ENCODE peak calls at places on chromosomes 11 and 22, in five cellular contexts. V is fibroblast of lung, F is GM23248, R is left ventricle myocardium inferior, E is cardiac fibroblast. P is an unnamed sample.

GRCh38 chr11:1117970-1118369 is 39.8 kb upstream of the MUC5AC start:
- DNase-seq in V (no peak), F (no peak), R (no peak), E (no peak), P (no peak)

GRCh38 chr11:29634248-29634647 is 382.6 kb downstream of the KCNA4 start:
- DNase-seq in V (no peak), F (peak), R (no peak), E (peak), P (peak)

GRCh38 chr22:21797444-21798221 is 62.0 kb upstream of the YPEL1 start:
- DNase-seq in V (no peak), F (no peak), R (no peak), E (peak), P (peak)

GRCh38 chr11:86551286-86551685 is 121.1 kb downstream of the ME3 start:
- DNase-seq in V (peak), F (peak), R (no peak), E (peak), P (peak)

GRCh38 chr22:48901324-48901723 is 926.3 kb downstream of the BRD1 start:
- DNase-seq in V (no peak), F (no peak), R (no peak), E (no peak), P (no peak)

GRCh38 chr11:396948-397548 is 3.0 kb downstream of the PKP3 start:
- DNase-seq in V (peak), F (peak), R (peak), E (peak), P (peak)

GRCh38 chr22:42805016-42805997 is 51.8 kb downstream of the ARFGAP3 start:
- DNase-seq in V (no peak), F (no peak), R (peak), E (no peak), P (no peak)

GRCh38 chr11:118911880-118912741 is 13.6 kb downstream of the BCL9L start:
- DNase-seq in V (peak), F (peak), R (peak), E (peak), P (peak)

GRCh38 chr11:127392575-127392974 is 392.0 kb upstream of the KIRREL3 start:
- DNase-seq in V (no peak), F (no peak), R (no peak), E (no peak), P (no peak)

GRCh38 chr22:28474248-28474647 is 205.4 kb downstream of the TTC28 start:
- DNase-seq in V (no peak), F (no peak), R (no peak), E (no peak), P (no peak)

GRCh38 chr22:49193348-49193747 is 634.3 kb downstream of the BRD1 start:
- DNase-seq in V (no peak), F (no peak), R (peak), E (no peak), P (no peak)

GRCh38 chr11:126857860-126858808 is 142.4 kb downstream of the KIRREL3 start:
- DNase-seq in V (peak), F (peak), R (no peak), E (peak), P (peak)

GRCh38 chr22:21711851-21712250 is 23.7 kb downstream of the YPEL1 start:
- DNase-seq in V (no peak), F (no peak), R (no peak), E (no peak), P (no peak)

GRCh38 chr11:33292306-33292705 is 35.1 kb downstream of the HIPK3 start:
- DNase-seq in V (no peak), F (no peak), R (no peak), E (no peak), P (no peak)

GRCh38 chr11:285894-286220 is 3.1 kb upstream of the PGGHG start:
- DNase-seq in V (no peak), F (no peak), R (no peak), E (no peak), P (no peak)

GRCh38 chr22:42799462-42800405 is 57.3 kb downstream of the ARFGAP3 start:
- DNase-seq in V (no peak), F (peak), R (no peak), E (no peak), P (no peak)

GRCh38 chr11:94793822-94794221 is 25.7 kb downstream of the AMOTL1 start:
- DNase-seq in V (peak), F (peak), R (no peak), E (peak), P (peak)

GRCh38 chr22:50236731-50237409 is 8.0 kb downstream of the TUBGCP6 start:
- DNase-seq in V (no peak), F (peak), R (peak), E (peak), P (peak)

GRCh38 chr22:22033803-22034468 is 51.3 kb upstream of the TOP3B start:
- DNase-seq in V (no peak), F (no peak), R (no peak), E (no peak), P (no peak)

GRCh38 chr11:119681537-119681936 is 47.5 kb downstream of the NECTIN1 start:
- DNase-seq in V (no peak), F (peak), R (no peak), E (no peak), P (no peak)

GRCh38 chr22:31431950-31432349 is 32.5 kb downstream of the DRG1 start:
- DNase-seq in V (no peak), F (no peak), R (no peak), E (no peak), P (no peak)

GRCh38 chr11:94597896-94598295 is 30.7 kb downstream of the PIWIL4 start:
- DNase-seq in V (peak), F (no peak), R (no peak), E (peak), P (peak)

GRCh38 chr11:55481416-55481815 is 72.9 kb upstream of the OR4C15 start:
- DNase-seq in V (no peak), F (no peak), R (no peak), E (no peak), P (no peak)

GRCh38 chr22:49926916-49927315 is 8.5 kb downstream of the CRELD2 start:
- DNase-seq in V (no peak), F (no peak), R (no peak), E (no peak), P (no peak)

GRCh38 chr11:67507242-67507890 is 596 bp downstream of the CDK2AP2 start:
- DNase-seq in V (no peak), F (peak), R (peak), E (no peak), P (peak)

GRCh38 chr22:31891366-31892079 is 52.8 kb upstream of the YWHAH start:
- DNase-seq in V (no peak), F (peak), R (no peak), E (peak), P (no peak)

GRCh38 chr11:95521862-95522261 is 267.7 kb downstream of the FAM76B start:
- DNase-seq in V (no peak), F (no peak), R (no peak), E (no peak), P (no peak)

GRCh38 chr11:43021466-43021865 is 290.3 kb upstream of the API5 start:
- DNase-seq in V (no peak), F (no peak), R (no peak), E (no peak), P (no peak)

GRCh38 chr22:50169774-50170341 is 673 bp upstream of the PANX2 start:
- DNase-seq in V (no peak), F (peak), R (no peak), E (peak), P (peak)

GRCh38 chr11:119378851-119379465 is 2.5 kb downstream of the USP2 start:
- DNase-seq in V (no peak), F (no peak), R (no peak), E (no peak), P (no peak)

GRCh38 chr22:45831394-45831793 is 145.6 kb downstream of the WNT7B start:
- DNase-seq in V (peak), F (peak), R (no peak), E (peak), P (peak)

GRCh38 chr22:29689872-29690213 is 30.0 kb upstream of the CABP7 start:
- DNase-seq in V (peak), F (peak), R (peak), E (peak), P (peak)

GRCh38 chr11:45092901-45093760 is 53.3 kb upstream of the PRDM11 start:
- DNase-seq in V (peak), F (peak), R (no peak), E (peak), P (peak)

GRCh38 chr22:26321469-26321913 is 107.6 kb upstream of the ASPHD2 start:
- DNase-seq in V (no peak), F (peak), R (peak), E (peak), P (peak)

GRCh38 chr22:19703869-19704268 is 10.4 kb upstream of the SEPTIN5 start:
- DNase-seq in V (no peak), F (no peak), R (no peak), E (no peak), P (no peak)

GRCh38 chr11:61919113-61919840 is 1.9 kb upstream of the RAB3IL1 start:
- DNase-seq in V (no peak), F (no peak), R (no peak), E (no peak), P (no peak)

GRCh38 chr11:17713851-17714250 is 5.5 kb upstream of the MYOD1 start:
- DNase-seq in V (no peak), F (no peak), R (no peak), E (no peak), P (no peak)

DNA sequence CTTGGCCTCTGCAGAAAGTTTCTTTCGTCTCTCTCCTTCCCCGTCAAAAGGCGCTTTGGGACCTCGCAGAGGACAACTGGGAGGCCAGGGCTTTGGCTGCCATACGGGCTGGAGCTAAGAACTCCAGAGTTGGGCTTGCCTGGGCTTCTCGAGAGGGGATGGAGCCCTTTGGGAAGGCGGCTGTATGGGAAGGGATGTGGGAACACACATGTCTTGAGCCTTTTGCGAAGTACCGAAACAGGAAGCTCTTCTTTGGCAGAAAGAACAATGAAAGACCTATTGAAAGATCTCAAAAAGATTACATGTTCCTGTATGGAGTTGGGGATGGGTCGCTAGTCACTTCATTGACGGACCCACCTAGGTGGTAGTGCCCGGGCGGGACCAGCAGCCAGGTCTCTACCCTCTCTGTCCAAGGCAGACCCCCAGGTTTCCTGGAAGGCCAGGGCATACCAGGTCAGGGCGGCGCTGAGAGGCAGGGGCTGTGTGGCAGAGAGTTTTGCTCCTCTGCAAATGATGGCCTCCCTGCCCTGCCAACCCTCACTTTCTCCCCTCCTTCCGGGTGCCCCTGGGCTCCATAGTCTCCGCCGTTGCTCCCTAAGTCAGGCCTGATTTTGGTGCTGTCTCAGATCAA is 993 bp downstream of the ST14 start:
- DNase-seq in V (no peak), F (no peak), R (no peak), E (no peak), P (no peak)
- H3K4me3 ChIP-seq in V (no peak), F (no peak), R (peak), E (no peak), P (no peak)

GRCh38 chr11:73267921-73268540 is 4.1 kb upstream of the P2RY6 start:
- DNase-seq in V (no peak), F (no peak), R (no peak), E (no peak), P (no peak)
- H3K4me3 ChIP-seq in V (no peak), F (no peak), R (no peak), E (no peak), P (no peak)

DNA sequence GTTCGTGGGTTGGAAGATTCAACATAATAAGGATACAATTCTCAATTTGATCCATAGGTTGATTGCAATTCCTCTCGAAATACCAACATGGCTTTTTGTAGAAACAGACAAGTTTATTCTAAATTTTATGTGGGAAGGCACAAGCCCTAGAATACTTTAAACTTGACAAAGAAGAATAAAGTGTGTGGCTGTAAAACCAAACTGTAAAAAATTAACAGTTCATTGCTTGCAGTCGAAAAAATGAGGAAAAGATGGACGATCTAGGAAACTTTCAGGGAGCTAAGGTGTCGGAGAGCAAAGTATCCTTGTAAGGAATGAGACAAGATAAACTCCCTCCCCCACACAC is 1.0 kb upstream of the GLB1L3 start:
- DNase-seq in V (no peak), F (no peak), R (no peak), E (no peak), P (no peak)
- H3K4me3 ChIP-seq in V (no peak), F (no peak), R (no peak), E (no peak), P (no peak)

GRCh38 chr11:70207531-70208131 is 4.5 kb downstream of the FADD start:
- DNase-seq in V (no peak), F (no peak), R (no peak), E (no peak), P (no peak)

GRCh38 chr11:70210051-70210501 is 7.0 kb downstream of the FADD start:
- DNase-seq in V (peak), F (peak), R (no peak), E (peak), P (peak)

GRCh38 chr11:70210516-70210915 is 7.4 kb downstream of the FADD start:
- DNase-seq in V (no peak), F (peak), R (no peak), E (no peak), P (peak)

GRCh38 chr11:70209391-70209912 is 6.4 kb downstream of the FADD start:
- DNase-seq in V (no peak), F (no peak), R (no peak), E (no peak), P (no peak)

DNA sequence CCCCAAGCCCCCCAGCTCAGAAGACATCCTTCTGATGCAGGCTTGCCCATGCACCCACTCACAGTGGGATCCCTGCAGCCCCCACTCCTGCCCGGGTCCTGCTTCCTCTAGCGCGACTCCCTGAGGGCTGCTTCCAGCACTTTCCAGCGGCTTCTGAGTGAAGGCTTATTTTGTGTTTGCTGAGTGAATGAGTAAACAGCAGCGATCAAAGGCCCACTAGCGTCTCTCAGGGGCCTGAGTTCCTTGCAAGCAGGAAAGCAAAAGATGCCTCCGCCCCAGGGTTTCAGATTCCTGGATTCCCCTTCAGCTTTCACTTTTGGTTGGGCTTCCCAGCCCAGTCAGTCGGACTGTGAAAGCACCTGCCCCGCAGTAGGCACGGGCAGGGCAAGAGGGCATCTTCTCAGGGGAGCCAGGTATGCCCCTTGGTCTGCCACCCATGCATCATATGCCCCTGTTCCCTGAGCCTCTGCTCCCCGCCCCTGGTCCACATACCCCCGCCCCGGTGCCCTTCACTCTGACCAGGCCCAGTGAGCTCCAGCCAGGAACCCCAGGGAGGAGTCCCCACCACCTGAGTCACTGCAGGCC is 9.2 kb downstream of the FADD start:
- DNase-seq in V (no peak), F (no peak), R (no peak), E (no peak), P (no peak)
- H3K4me3 ChIP-seq in V (no peak), F (no peak), R (peak), E (no peak), P (no peak)

GRCh38 chr11:128506384-128506783 is 81.0 kb downstream of the ETS1 start:
- DNase-seq in V (no peak), F (no peak), R (no peak), E (no peak), P (no peak)

GRCh38 chr11:128508785-128509518 is 78.4 kb downstream of the ETS1 start:
- DNase-seq in V (peak), F (peak), R (no peak), E (no peak), P (peak)

GRCh38 chr11:128509990-128510389 is 77.4 kb downstream of the ETS1 start:
- DNase-seq in V (peak), F (peak), R (no peak), E (no peak), P (peak)

GRCh38 chr11:128506999-128507591 is 80.3 kb downstream of the ETS1 start:
- DNase-seq in V (peak), F (peak), R (peak), E (peak), P (peak)

GRCh38 chr11:128507936-128508335 is 79.4 kb downstream of the ETS1 start:
- DNase-seq in V (no peak), F (no peak), R (no peak), E (no peak), P (no peak)
- H3K4me3 ChIP-seq in V (peak), F (peak), R (peak), E (peak), P (no peak)

DNA sequence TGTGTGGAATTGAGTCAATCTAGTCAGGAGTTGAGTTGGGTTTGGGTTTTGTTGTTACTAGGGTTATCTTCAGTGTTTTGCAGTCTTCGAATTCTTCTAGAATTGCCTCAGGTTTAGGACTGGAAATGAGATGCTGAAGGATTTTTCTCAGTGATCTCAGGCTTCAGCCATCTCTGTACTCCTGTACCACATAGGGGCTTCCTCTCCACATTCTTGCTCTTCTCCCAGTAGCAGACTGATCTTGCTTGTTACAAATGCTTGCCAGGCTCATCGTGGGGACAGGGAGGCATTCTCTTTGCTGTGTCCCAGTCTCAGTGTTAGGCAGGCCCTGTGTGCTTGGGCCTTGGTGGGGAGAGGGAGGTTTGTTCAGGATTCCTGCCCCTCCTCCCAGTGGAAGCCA is 96.1 kb downstream of the LRRC32 start:
- DNase-seq in V (no peak), F (peak), R (no peak), E (no peak), P (peak)
- H3K4me3 ChIP-seq in V (no peak), F (no peak), R (no peak), E (no peak), P (no peak)

GRCh38 chr11:12361650-12362049 is 15.7 kb upstream of the PARVA start:
- DNase-seq in V (no peak), F (no peak), R (no peak), E (no peak), P (no peak)
- H3K4me3 ChIP-seq in V (no peak), F (no peak), R (no peak), E (no peak), P (no peak)

GRCh38 chr11:2507945-2508749 is 63.3 kb downstream of the KCNQ1 start:
- DNase-seq in V (no peak), F (no peak), R (no peak), E (no peak), P (no peak)

GRCh38 chr11:2508793-2509192 is 64.0 kb downstream of the KCNQ1 start:
- DNase-seq in V (no peak), F (no peak), R (no peak), E (no peak), P (no peak)

GRCh38 chr11:2511421-2512369 is 66.9 kb downstream of the KCNQ1 start:
- DNase-seq in V (no peak), F (no peak), R (peak), E (no peak), P (no peak)

GRCh38 chr11:2510626-2511402 is 66.0 kb downstream of the KCNQ1 start:
- DNase-seq in V (no peak), F (peak), R (peak), E (no peak), P (peak)

DNA sequence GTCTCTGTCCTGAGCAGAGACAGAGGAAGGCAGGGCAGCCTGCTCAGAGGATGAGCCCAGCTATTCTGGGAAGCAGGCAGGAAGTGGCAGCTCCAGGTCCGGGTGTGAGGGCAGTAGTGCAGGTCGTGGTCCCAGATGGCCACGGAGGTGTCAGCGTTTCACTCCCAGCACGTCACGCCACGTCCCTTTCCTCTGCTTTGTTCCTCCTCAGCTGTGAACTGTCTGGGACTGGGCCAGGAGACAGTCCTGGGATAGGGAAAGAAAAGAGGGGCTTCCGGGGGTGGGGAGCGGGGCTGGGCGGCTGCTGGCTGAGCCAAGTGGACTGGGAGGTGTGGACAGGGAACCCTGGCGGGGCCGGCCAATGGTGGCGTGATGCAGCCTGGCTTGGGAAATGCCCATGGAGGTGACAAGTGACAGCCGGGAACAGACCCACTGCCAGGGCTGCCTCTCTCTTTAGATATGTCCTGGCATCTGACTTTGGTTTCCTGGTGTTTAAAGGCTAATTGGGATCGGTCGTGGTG is 64.7 kb downstream of the KCNQ1 start:
- DNase-seq in V (no peak), F (no peak), R (peak), E (no peak), P (no peak)
- H3K4me3 ChIP-seq in V (no peak), F (no peak), R (peak), E (no peak), P (no peak)

P was measured in fibroblast of the aortic adventitia.